ENCODE peak calls at places on chromosomes 13 and 19, in four cellular contexts. A, D, T and U are unnamed samples.

GRCh38 chr19:9789066-9789465 is 20.5 kb upstream of the ZNF846 start:
- DNase-seq in T (no peak), A (no peak), D (no peak), U (peak; percentile 21)

GRCh38 chr19:46745521-46746280 is at the start of gene FKRP:
- DNase-seq in T (peak; percentile 86), A (no peak), D (no peak), U (peak; percentile 87)

GRCh38 chr13:90315061-90315460 is 1032.4 kb upstream of the MIR17HG start:
- DNase-seq in A (no peak), D (no peak), T (no peak), U (no peak)

GRCh38 chr19:32619051-32619685 is 38.2 kb downstream of the PDCD5 start:
- DNase-seq in A (no peak), T (no peak), D (no peak), U (no peak)

GRCh38 chr13:98447881-98448641 is 128.8 kb downstream of the STK24 start:
- DNase-seq in T (peak; percentile 79), A (no peak), D (no peak), U (peak; percentile 28)

GRCh38 chr13:72983085-72983768 is 75.6 kb upstream of the KLF5 start:
- DNase-seq in D (no peak), T (no peak), A (peak; percentile 30), U (no peak)

GRCh38 chr13:25111557-25111956 is 15.6 kb downstream of the PABPC3 start:
- DNase-seq in D (no peak), A (no peak), T (no peak), U (no peak)

GRCh38 chr19:11581740-11582139 is 4.3 kb upstream of the ACP5 start:
- DNase-seq in T (no peak), A (no peak), D (peak; percentile 96), U (peak; percentile 37)

GRCh38 chr19:48271531-48272151 is 1.8 kb downstream of the ZNF114 start:
- DNase-seq in T (peak; percentile 81), D (no peak), A (peak; percentile 67), U (no peak)

GRCh38 chr13:44698076-44698475 is 121.9 kb upstream of the TSC22D1 start:
- DNase-seq in A (no peak), D (no peak), T (no peak), U (no peak)

GRCh38 chr13:112711528-112712265 is 21.9 kb downstream of the ATP11A start:
- DNase-seq in T (no peak), A (peak; percentile 76), D (no peak), U (peak; percentile 88)

GRCh38 chr19:27974082-27974513 is 1238.9 kb downstream of the UQCRFS1 start:
- DNase-seq in D (peak; percentile 25), T (peak; percentile 8), A (peak; percentile 2), U (peak; percentile 26)

GRCh38 chr13:43006893-43007631 is 15.0 kb upstream of the EPSTI1 start:
- DNase-seq in A (peak; percentile 52), D (no peak), T (no peak), U (no peak)

GRCh38 chr19:5563008-5563431 is 4.7 kb downstream of the TINCR start:
- DNase-seq in A (no peak), D (no peak), T (peak; percentile 56), U (no peak)

GRCh38 chr13:99693351-99693750 is 192.1 kb downstream of the TM9SF2 start:
- DNase-seq in A (no peak), D (no peak), T (no peak), U (no peak)

GRCh38 chr13:54415753-54416366 is 1387.2 kb downstream of the OLFM4 start:
- DNase-seq in A (no peak), T (no peak), D (no peak), U (no peak)

GRCh38 chr19:45834970-45835369 is 19.9 kb upstream of the RSPH6A start:
- DNase-seq in D (no peak), A (no peak), T (no peak), U (no peak)

GRCh38 chr13:20828540-20829364 is 55.0 kb upstream of the EEF1AKMT1 start:
- DNase-seq in A (peak; percentile 38), T (peak; percentile 27), D (peak; percentile 26), U (peak; percentile 22)

GRCh38 chr13:35470671-35471465 is 5.6 kb downstream of the MAB21L1 start:
- DNase-seq in T (peak; percentile 80), D (no peak), A (no peak), U (no peak)

GRCh38 chr13:85277753-85278152 is 521.5 kb downstream of the SLITRK6 start:
- DNase-seq in T (no peak), D (no peak), A (peak; percentile 2), U (no peak)

GRCh38 chr13:101942535-101943157 is 459.2 kb downstream of the FGF14 start:
- DNase-seq in T (peak; percentile 53), A (no peak), D (no peak), U (no peak)

GRCh38 chr19:10454267-10454666 is 33.9 kb downstream of the PDE4A start:
- DNase-seq in T (peak; percentile 86), D (no peak), A (no peak), U (peak; percentile 50)

GRCh38 chr13:80012281-80012680 is 328.6 kb downstream of the SPRY2 start:
- DNase-seq in A (no peak), T (no peak), D (no peak), U (no peak)

DNA sequence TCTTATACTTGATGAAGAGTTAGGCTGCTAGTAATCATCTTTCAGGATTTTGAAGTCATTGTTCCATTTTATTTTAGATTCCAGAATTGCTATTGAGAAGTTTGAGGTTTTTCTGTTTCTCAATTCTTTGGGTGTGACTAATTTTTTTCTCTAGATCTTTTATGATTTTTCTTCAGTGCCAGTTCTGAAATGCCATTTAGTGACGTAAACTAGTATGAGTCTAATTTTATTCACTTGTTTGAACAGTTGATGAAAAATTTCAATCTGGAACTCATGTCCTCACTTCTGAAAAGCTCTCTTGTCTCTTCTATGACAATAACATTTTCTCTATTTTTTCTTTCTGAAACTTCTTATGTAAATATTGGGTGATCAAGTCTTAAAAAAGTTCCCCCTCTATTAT is 188.5 kb upstream of the HTR2A start:
- DNase-seq in D (no peak), A (no peak), T (no peak), U (no peak)
- TF ChIP-seq YY1 in D (no peak), A (no peak), T (no peak), U (no peak)

GRCh38 chr19:50522881-50523280 is 9.2 kb upstream of the ASPDH start:
- DNase-seq in T (no peak), A (no peak), D (no peak), U (no peak)
- TF ChIP-seq MXI1 in T (no peak), A (no peak), D (no peak), U (no peak)

DNA sequence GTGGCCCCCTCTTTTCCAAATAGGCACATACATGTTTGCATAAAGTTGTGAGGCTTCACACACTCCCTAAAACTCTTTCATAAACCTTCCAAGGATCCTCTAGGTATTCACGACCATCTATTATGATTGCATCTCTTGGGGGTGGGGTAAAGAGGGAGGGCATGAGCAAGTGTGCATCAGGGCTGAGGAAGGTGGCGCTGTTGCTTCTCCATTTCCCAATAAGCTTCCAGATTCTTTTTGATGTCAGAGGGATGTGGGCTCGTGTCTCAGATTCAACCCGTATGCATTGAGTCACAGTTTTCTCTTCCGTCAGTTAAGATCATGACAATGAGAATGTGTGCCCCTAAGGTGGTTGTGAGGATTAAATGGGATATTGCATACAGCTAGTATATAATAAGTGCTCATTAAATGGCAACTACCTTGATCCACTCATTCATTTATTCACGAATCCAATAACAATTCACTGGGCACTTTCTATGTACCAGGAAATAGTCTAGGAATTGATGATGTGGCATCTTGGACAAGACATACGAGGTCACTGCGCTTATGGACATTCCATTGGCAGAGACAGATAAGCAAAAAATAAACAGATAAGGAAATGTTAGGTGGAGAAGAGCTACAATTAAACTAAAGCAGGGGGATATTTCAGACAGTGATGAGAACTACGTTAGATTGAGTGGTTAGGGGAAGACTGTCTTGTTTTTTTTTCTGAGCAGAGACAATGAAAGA is 10.3 kb downstream of the CYP2B6 start:
- DNase-seq in T (no peak), A (no peak), D (no peak), U (peak; percentile 22)
- TF ChIP-seq YY1 in T (no peak), A (no peak), D (no peak), U (no peak)

DNA sequence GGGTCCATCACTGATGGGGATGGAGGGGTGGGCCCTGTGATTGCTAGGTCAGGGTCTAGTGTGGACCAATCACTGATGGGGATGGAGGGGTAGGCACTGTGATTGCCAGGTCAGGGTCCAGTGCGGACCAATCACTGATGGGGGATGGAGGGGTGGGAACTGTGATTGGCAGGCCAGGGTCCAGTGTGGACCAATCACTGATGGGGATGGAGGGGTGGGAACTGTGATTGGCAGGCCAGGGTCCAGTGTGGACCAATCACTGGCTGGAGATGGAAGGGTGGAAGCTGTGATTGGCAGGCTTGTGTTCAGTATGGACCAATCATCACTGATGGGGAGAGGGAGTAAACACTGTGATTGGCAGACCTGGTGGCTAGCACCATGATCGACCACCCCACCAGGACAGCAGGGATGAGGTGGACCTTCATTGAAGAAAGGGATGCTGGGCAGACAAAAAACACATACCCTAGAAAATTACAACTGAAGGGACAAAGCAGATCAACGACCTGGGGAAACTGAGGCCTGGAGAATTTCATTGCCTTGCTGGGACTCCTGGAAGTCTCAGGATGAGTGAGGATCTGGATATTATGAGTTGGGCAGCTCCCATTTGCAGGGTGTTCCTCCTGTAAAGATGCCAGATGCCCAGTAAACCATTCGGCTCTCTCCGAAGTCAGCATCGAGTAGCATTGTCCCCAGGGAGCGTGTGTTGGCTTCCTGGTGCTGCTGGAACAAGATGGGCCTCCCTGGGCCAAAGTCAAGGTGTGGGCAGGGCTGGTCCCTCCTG is 15.5 kb downstream of the TMPRSS9 start:
- DNase-seq in D (no peak), T (no peak), A (no peak), U (no peak)
- TF ChIP-seq MXI1 in D (no peak), T (no peak), A (no peak), U (no peak)